ENCODE peak calls at places on chromosome 16, in ten cellular contexts. I is suprapubic skin, R is lower leg skin, V is IMR-90, S is A549, W is Peyer's patch, A is prostate gland, H is transverse colon, U is stomach, T is ovary. Y is an unnamed sample.

GRCh38 chr16:11224096-11224893 is 31.7 kb downstream of the SOCS1 start:
- DNase-seq in I (peak), R (peak), V (no peak), S (no peak), W (peak), A (peak), H (peak), U (peak), T (no peak), Y (peak)

GRCh38 chr16:17529982-17530760 is 59.4 kb upstream of the XYLT1 start:
- DNase-seq in I (no peak), R (no peak), V (no peak), S (no peak), W (peak), A (no peak), H (peak), U (no peak), T (no peak), Y (no peak)

GRCh38 chr16:7343271-7343670 is 10.6 kb downstream of the RBFOX1 start:
- DNase-seq in I (no peak), R (no peak), V (no peak), S (no peak), W (no peak), A (no peak), H (no peak), U (no peak), T (no peak), Y (no peak)

GRCh38 chr16:62014534-62014933 is 21.7 kb downstream of the CDH8 start:
- DNase-seq in I (no peak), R (no peak), V (no peak), S (no peak), W (no peak), A (no peak), H (no peak), U (no peak), T (no peak), Y (no peak)

GRCh38 chr16:80946481-80946880 is 60.2 kb downstream of the CMC2 start:
- DNase-seq in I (no peak), R (no peak), V (no peak), S (no peak), W (no peak), A (no peak), H (no peak), U (no peak), T (no peak), Y (no peak)

GRCh38 chr16:27748868-27749546 is 199.1 kb downstream of the KATNIP start:
- DNase-seq in I (no peak), R (peak), V (peak), S (peak), W (peak), A (peak), H (peak), U (no peak), T (no peak), Y (peak)

GRCh38 chr16:969508-970378 is 1.0 kb downstream of the LMF1 start:
- DNase-seq in I (no peak), R (no peak), V (peak), S (no peak), W (no peak), A (no peak), H (peak), U (no peak), T (peak), Y (peak)

GRCh38 chr16:51103590-51103989 is 47.5 kb downstream of the SALL1 start:
- DNase-seq in I (no peak), R (no peak), V (no peak), S (no peak), W (no peak), A (no peak), H (no peak), U (no peak), T (no peak), Y (no peak)

GRCh38 chr16:12060751-12061150 is 84.2 kb downstream of the SNX29 start:
- DNase-seq in I (no peak), R (no peak), V (no peak), S (no peak), W (no peak), A (no peak), H (no peak), U (no peak), T (no peak), Y (no peak)

GRCh38 chr16:7025616-7026190 is 306.9 kb upstream of the RBFOX1 start:
- DNase-seq in I (peak), R (peak), V (no peak), S (peak), W (peak), A (peak), H (peak), U (peak), T (peak), Y (peak)

GRCh38 chr16:54400261-54400660 is 113.7 kb upstream of the IRX3 start:
- DNase-seq in I (no peak), R (no peak), V (no peak), S (no peak), W (no peak), A (no peak), H (no peak), U (no peak), T (no peak), Y (no peak)

GRCh38 chr16:73013974-73014373 is 34.0 kb downstream of the ZFHX3 start:
- DNase-seq in I (no peak), R (no peak), V (no peak), S (no peak), W (peak), A (no peak), H (no peak), U (no peak), T (peak), Y (no peak)

GRCh38 chr16:52350031-52350430 is 196.9 kb downstream of the TOX3 start:
- DNase-seq in I (no peak), R (no peak), V (no peak), S (no peak), W (no peak), A (no peak), H (no peak), U (no peak), T (no peak), Y (no peak)

GRCh38 chr16:51434567-51435198 is 283.6 kb upstream of the SALL1 start:
- DNase-seq in I (no peak), R (no peak), V (no peak), S (no peak), W (no peak), A (no peak), H (no peak), U (no peak), T (no peak), Y (no peak)

GRCh38 chr16:1884155-1884760 is 12.3 kb upstream of the MEIOB start:
- DNase-seq in I (no peak), R (no peak), V (no peak), S (peak), W (no peak), A (no peak), H (peak), U (no peak), T (no peak), Y (no peak)

GRCh38 chr16:87150359-87151280 is 166.6 kb downstream of the C16orf95 start:
- DNase-seq in I (no peak), R (no peak), V (no peak), S (no peak), W (no peak), A (no peak), H (no peak), U (no peak), T (no peak), Y (no peak)

GRCh38 chr16:87535855-87536794 is 43.3 kb upstream of the ZCCHC14 start:
- DNase-seq in I (no peak), R (no peak), V (no peak), S (no peak), W (no peak), A (no peak), H (no peak), U (no peak), T (no peak), Y (no peak)

GRCh38 chr16:49567940-49568339 is 194.3 kb downstream of the C16orf78 start:
- DNase-seq in I (no peak), R (no peak), V (no peak), S (peak), W (no peak), A (no peak), H (no peak), U (no peak), T (no peak), Y (peak)

GRCh38 chr16:12500771-12501170 is 302.9 kb downstream of the CPPED1 start:
- DNase-seq in I (no peak), R (peak), V (no peak), S (peak), W (peak), A (no peak), H (peak), U (peak), T (no peak), Y (no peak)

GRCh38 chr16:22152316-22152715 is 10.0 kb upstream of the SDR42E2 start:
- DNase-seq in I (no peak), R (no peak), V (no peak), S (no peak), W (no peak), A (no peak), H (no peak), U (no peak), T (no peak), Y (no peak)

GRCh38 chr16:1774456-1774795 is 1.5 kb upstream of the MRPS34 start:
- DNase-seq in I (no peak), R (no peak), V (no peak), S (no peak), W (no peak), A (no peak), H (no peak), U (no peak), T (no peak), Y (no peak)

GRCh38 chr16:27819881-27820610 is 243.5 kb downstream of the GSG1L start:
- DNase-seq in I (peak), R (no peak), V (no peak), S (no peak), W (no peak), A (no peak), H (no peak), U (no peak), T (no peak), Y (no peak)

GRCh38 chr16:31488630-31489564 is 6.0 kb downstream of the SLC5A2 start:
- DNase-seq in I (peak), R (no peak), V (no peak), S (no peak), W (no peak), A (no peak), H (no peak), U (no peak), T (no peak), Y (no peak)

GRCh38 chr16:66427871-66428681 is 981 bp downstream of the BEAN1 start:
- DNase-seq in I (peak), R (no peak), V (no peak), S (no peak), W (peak), A (no peak), H (no peak), U (no peak), T (no peak), Y (no peak)

GRCh38 chr16:67419502-67419901 is 3.2 kb upstream of the ZDHHC1 start:
- DNase-seq in I (no peak), R (no peak), V (peak), S (no peak), W (no peak), A (no peak), H (no peak), U (no peak), T (no peak), Y (no peak)

GRCh38 chr16:21277927-21278706 is at the start of gene CRYM:
- DNase-seq in I (no peak), R (no peak), V (no peak), S (peak), W (peak), A (peak), H (peak), U (peak), T (peak), Y (peak)

GRCh38 chr16:66899945-66900688 is 18.6 kb downstream of the CDH16 start:
- DNase-seq in I (no peak), R (peak), V (peak), S (peak), W (peak), A (no peak), H (peak), U (peak), T (peak), Y (peak)

GRCh38 chr16:29742683-29743275 is 3.0 kb downstream of the C16orf54 start:
- DNase-seq in I (no peak), R (no peak), V (no peak), S (no peak), W (no peak), A (no peak), H (no peak), U (no peak), T (no peak), Y (no peak)

GRCh38 chr16:81448154-81449131 is 3.8 kb downstream of the CMIP start:
- DNase-seq in I (no peak), R (no peak), V (no peak), S (no peak), W (peak), A (peak), H (peak), U (peak), T (no peak), Y (no peak)

GRCh38 chr16:88355389-88356123 is 27.2 kb upstream of the ZNF469 start:
- DNase-seq in I (no peak), R (no peak), V (no peak), S (no peak), W (no peak), A (no peak), H (no peak), U (no peak), T (no peak), Y (no peak)

GRCh38 chr16:51225902-51226301 is 74.8 kb upstream of the SALL1 start:
- DNase-seq in I (no peak), R (no peak), V (no peak), S (no peak), W (no peak), A (no peak), H (no peak), U (no peak), T (no peak), Y (no peak)

GRCh38 chr16:52149003-52149402 is 397.9 kb downstream of the TOX3 start:
- DNase-seq in I (no peak), R (no peak), V (no peak), S (no peak), W (no peak), A (no peak), H (no peak), U (no peak), T (no peak), Y (no peak)

GRCh38 chr16:87375426-87376135 is 8.0 kb downstream of the FBXO31 start:
- DNase-seq in I (no peak), R (no peak), V (peak), S (no peak), W (no peak), A (no peak), H (no peak), U (no peak), T (no peak), Y (no peak)

GRCh38 chr16:12507366-12507765 is 296.3 kb downstream of the CPPED1 start:
- DNase-seq in I (no peak), R (no peak), V (peak), S (no peak), W (no peak), A (no peak), H (no peak), U (no peak), T (no peak), Y (no peak)

GRCh38 chr16:81623365-81624102 is 155.6 kb upstream of the PLCG2 start:
- DNase-seq in I (no peak), R (no peak), V (peak), S (peak), W (peak), A (peak), H (peak), U (peak), T (peak), Y (peak)

GRCh38 chr16:74438492-74438979 is 17.3 kb upstream of the CLEC18B start:
- DNase-seq in I (no peak), R (no peak), V (no peak), S (no peak), W (no peak), A (no peak), H (no peak), U (no peak), T (no peak), Y (no peak)

GRCh38 chr16:57092786-57093301 is 461 bp downstream of the CPNE2 start:
- DNase-seq in I (no peak), R (no peak), V (no peak), S (no peak), W (peak), A (peak), H (peak), U (peak), T (peak), Y (peak)

GRCh38 chr16:57093845-57094564 is 1.6 kb downstream of the CPNE2 start:
- DNase-seq in I (no peak), R (no peak), V (no peak), S (no peak), W (peak), A (no peak), H (peak), U (no peak), T (peak), Y (no peak)

GRCh38 chr16:57094911-57095310 is 2.5 kb downstream of the CPNE2 start:
- DNase-seq in I (no peak), R (no peak), V (no peak), S (no peak), W (no peak), A (no peak), H (no peak), U (no peak), T (no peak), Y (no peak)

GRCh38 chr16:57091200-57091989 is 988 bp upstream of the CPNE2 start:
- DNase-seq in I (no peak), R (no peak), V (peak), S (peak), W (peak), A (no peak), H (peak), U (peak), T (peak), Y (peak)

DNA sequence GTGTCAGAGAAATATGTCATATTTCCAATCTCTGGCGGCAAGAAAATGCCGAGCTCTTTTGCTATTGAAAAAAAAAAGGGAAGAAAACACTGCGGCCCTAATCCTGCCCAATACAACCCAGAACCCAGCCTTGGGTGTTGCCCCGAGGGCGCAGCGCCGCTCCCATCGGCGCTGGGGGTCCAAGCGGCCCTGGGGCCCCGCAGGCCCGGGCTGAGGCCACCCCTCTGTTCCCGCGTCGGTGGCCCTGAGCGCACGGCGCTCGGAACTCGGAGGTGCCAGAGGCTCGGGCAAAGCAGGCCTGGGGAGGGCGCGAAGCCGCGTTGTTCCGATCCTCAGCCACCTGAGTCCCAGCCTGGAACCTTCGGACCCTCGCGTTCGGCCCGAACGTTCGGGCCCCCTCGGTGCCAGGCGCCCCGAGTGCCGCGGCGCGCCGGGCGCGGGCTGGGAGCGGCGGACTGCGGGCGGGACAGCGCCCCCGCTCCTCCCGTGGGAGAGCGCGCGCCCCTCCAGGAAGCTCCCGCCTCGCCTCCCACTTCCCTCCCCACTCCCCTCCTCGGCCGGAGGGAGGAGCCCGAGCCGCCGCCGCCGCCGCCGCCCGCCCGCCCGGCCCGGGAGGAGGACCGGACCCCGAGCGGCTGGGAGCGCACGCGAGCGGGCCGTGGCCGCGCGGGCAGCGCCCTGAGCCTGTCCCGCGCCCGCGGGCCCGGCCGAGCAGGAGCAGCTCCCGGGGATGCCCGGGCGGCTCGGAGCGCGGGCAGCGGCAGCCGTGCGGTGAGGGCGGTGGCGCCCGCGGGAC is at the start of gene CPNE2:
- DNase-seq in I (no peak), R (no peak), V (peak), S (peak), W (peak), A (peak), H (peak), U (peak), T (peak), Y (peak)
- TF ChIP-seq POLR2A in I (no peak), R (no peak), V (no peak), S (peak), W (peak), A (no peak), H (peak), U (no peak), T (no peak), Y (no peak)

GRCh38 chr16:23498863-23499262 is 11.4 kb downstream of the GGA2 start:
- DNase-seq in I (no peak), R (no peak), V (no peak), S (no peak), W (no peak), A (no peak), H (no peak), U (no peak), T (no peak), Y (no peak)
- TF ChIP-seq CTCF in I (no peak), R (no peak), V (no peak), S (no peak), W (no peak), A (no peak), H (no peak), U (no peak), T (no peak), Y (no peak)

DNA sequence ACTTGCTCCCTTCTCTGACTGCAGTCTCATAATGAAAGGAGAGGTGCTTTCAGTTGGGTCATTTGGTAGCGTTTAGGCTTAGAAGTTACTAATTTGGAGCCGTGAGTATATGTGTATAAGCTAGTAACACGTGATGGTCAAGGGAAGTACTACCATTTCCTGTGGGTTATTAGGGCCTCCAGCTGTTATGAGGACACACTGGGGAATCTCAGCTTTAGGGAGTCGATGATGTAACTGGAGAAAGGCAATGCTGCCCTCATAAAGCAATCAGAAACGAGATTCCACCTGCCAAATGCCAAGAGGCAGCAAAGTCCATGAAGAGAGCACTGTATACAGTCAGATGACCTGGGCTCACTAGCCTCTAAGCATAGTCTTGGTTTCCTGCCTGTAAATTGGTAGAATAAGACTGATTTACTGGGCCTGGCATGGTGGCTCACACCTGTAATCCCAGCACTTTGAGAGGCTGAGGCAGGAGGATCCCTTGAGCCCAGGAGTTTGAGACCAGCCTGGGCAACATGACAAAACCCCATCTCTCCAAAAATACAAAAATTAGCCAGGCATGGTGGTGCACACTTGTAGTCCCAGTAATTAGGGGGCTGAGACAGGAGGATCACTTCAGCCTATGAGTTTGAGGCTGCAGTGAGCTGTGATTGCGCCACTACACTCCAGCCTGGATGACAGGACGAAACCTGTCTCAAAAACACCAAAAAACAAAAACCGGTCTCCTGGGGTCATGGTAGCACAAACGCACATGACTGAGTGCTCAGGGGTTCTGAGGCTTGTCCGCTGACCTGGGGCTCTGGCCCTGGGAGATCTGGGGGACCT is 53.0 kb downstream of the SF3B3 start:
- DNase-seq in I (peak), R (no peak), V (peak), S (peak), W (peak), A (no peak), H (peak), U (no peak), T (no peak), Y (no peak)
- TF ChIP-seq POLR2A in I (no peak), R (no peak), V (no peak), S (no peak), W (no peak), A (no peak), H (no peak), U (no peak), T (no peak), Y (no peak)

GRCh38 chr16:89357460-89357859 is 132.9 kb downstream of the ANKRD11 start:
- DNase-seq in I (no peak), R (no peak), V (no peak), S (no peak), W (no peak), A (no peak), H (no peak), U (no peak), T (peak), Y (no peak)
- TF ChIP-seq CTCF in I (no peak), R (no peak), V (no peak), S (no peak), W (no peak), A (no peak), H (no peak), U (no peak), T (no peak), Y (no peak)

GRCh38 chr16:46830417-46830901 is 521 bp downstream of the C16orf87 start:
- DNase-seq in I (peak), R (no peak), V (no peak), S (peak), W (peak), A (peak), H (peak), U (peak), T (no peak), Y (peak)
- TF ChIP-seq POLR2A in I (no peak), R (no peak), V (no peak), S (no peak), W (no peak), A (no peak), H (no peak), U (no peak), T (no peak), Y (no peak)

GRCh38 chr16:58201163-58201562 is 3.3 kb upstream of the CSNK2A2 start:
- DNase-seq in I (no peak), R (no peak), V (no peak), S (no peak), W (no peak), A (no peak), H (no peak), U (no peak), T (no peak), Y (no peak)
- TF ChIP-seq CTCF in I (no peak), R (no peak), V (no peak), S (no peak), W (no peak), A (no peak), H (no peak), U (no peak), T (no peak), Y (no peak)